ENCODE peak calls at places on chromosomes 6 and 20, in seven cellular contexts. P, G, N, Z, M, O and U are unnamed samples.
A peak's percentile ranks its signal among the peaks of the same experiment; 100 is the strongest.

GRCh38 chr6:111222341-111222740 is 135.0 kb downstream of the SLC16A10 start:
- DNase-seq in O (no peak), M (no peak), N (no peak), G (no peak), Z (no peak), P (no peak), U (no peak)

GRCh38 chr6:119858901-119859300 is 509.3 kb upstream of the MAN1A1 start:
- DNase-seq in N (no peak), P (no peak), O (no peak), G (no peak), M (no peak), Z (no peak), U (no peak)

GRCh38 chr6:25171301-25171700 is 107.9 kb upstream of the CARMIL1 start:
- DNase-seq in M (no peak), P (no peak), N (no peak), G (no peak), Z (no peak), O (no peak), U (no peak)

GRCh38 chr6:136526196-136526930 is 23.9 kb downstream of the MAP7 start:
- DNase-seq in N (peak; percentile 80), O (peak; percentile 27), M (peak; percentile 63), G (peak; percentile 43), P (peak; percentile 76), Z (no peak), U (peak; percentile 81)

GRCh38 chr6:97440590-97441176 is 157.7 kb upstream of the MMS22L start:
- DNase-seq in N (peak; percentile 64), M (no peak), G (no peak), Z (no peak), O (no peak), P (peak; percentile 60), U (no peak)

GRCh38 chr6:47478233-47479155 is 905 bp downstream of the CD2AP start:
- DNase-seq in Z (no peak), M (peak; percentile 34), O (no peak), N (no peak), P (no peak), G (no peak), U (peak; percentile 68)

GRCh38 chr6:137808836-137809315 is 58.2 kb upstream of the TNFAIP3 start:
- DNase-seq in M (no peak), Z (no peak), G (no peak), N (no peak), P (no peak), O (no peak), U (no peak)

GRCh38 chr6:108106261-108106660 is 31.7 kb upstream of the OSTM1 start:
- DNase-seq in Z (no peak), P (no peak), M (no peak), O (no peak), N (no peak), G (no peak), U (no peak)

GRCh38 chr6:101296184-101296583 is 97.3 kb upstream of the GRIK2 start:
- DNase-seq in P (peak; percentile 41), N (no peak), O (no peak), G (no peak), M (no peak), Z (no peak), U (no peak)

GRCh38 chr6:38722727-38723334 is 7.7 kb downstream of the DNAH8 start:
- DNase-seq in Z (no peak), G (no peak), N (no peak), O (no peak), P (no peak), M (no peak), U (no peak)

GRCh38 chr6:156379392-156379910 is 397.7 kb upstream of the ARID1B start:
- DNase-seq in P (no peak), O (no peak), M (no peak), N (no peak), G (no peak), Z (no peak), U (no peak)

GRCh38 chr20:32560989-32561830 is 23.9 kb downstream of the NOL4L start:
- DNase-seq in O (no peak), G (no peak), N (no peak), M (no peak), P (no peak), Z (no peak), U (no peak)

GRCh38 chr6:123742626-123743025 is 61.0 kb upstream of the NKAIN2 start:
- DNase-seq in M (no peak), O (no peak), Z (no peak), P (no peak), N (no peak), G (no peak), U (no peak)

GRCh38 chr6:90297124-90297865 is 652 bp upstream of the BACH2 start:
- DNase-seq in N (no peak), Z (no peak), P (peak; percentile 20), G (no peak), M (no peak), O (no peak), U (no peak)

GRCh38 chr20:64077541-64077875 is 1.8 kb downstream of the RGS19 start:
- DNase-seq in G (no peak), N (no peak), M (no peak), O (no peak), P (no peak), Z (no peak), U (no peak)

GRCh38 chr6:144439016-144439415 is 153.9 kb downstream of the UTRN start:
- DNase-seq in Z (no peak), G (no peak), M (no peak), P (no peak), O (no peak), N (no peak), U (no peak)

GRCh38 chr6:73285674-73286283 is 22.8 kb upstream of the KHDC1 start:
- DNase-seq in M (no peak), G (no peak), Z (no peak), O (no peak), N (peak; percentile 44), P (peak; percentile 47), U (no peak)

GRCh38 chr6:88358846-88359245 is 192.7 kb upstream of the CNR1 start:
- DNase-seq in Z (no peak), M (no peak), N (no peak), P (no peak), O (no peak), G (no peak), U (no peak)

GRCh38 chr6:41785689-41786450 is 1.6 kb upstream of the TOMM6 start:
- DNase-seq in O (no peak), Z (no peak), M (no peak), N (peak; percentile 20), G (peak; percentile 42), P (no peak), U (no peak)

GRCh38 chr6:44339301-44339700 is 3.1 kb upstream of the SPATS1 start:
- DNase-seq in O (no peak), M (no peak), Z (no peak), P (no peak), G (no peak), N (no peak), U (no peak)

GRCh38 chr6:99603421-99604160 is 3.0 kb upstream of the PRDM13 start:
- DNase-seq in P (peak; percentile 65), O (no peak), G (peak; percentile 23), N (no peak), M (no peak), Z (no peak), U (no peak)

GRCh38 chr6:38058022-38058421 is 238.5 kb downstream of the ZFAND3 start:
- DNase-seq in G (no peak), O (no peak), N (no peak), M (no peak), P (no peak), Z (no peak), U (no peak)

GRCh38 chr6:143967861-143968498 is 40.1 kb downstream of the PLAGL1 start:
- DNase-seq in P (no peak), Z (no peak), M (no peak), G (no peak), O (no peak), N (no peak), U (peak; percentile 8)

GRCh38 chr20:57619053-57619831 is 984 bp downstream of the ZBP1 start:
- DNase-seq in P (no peak), N (no peak), O (no peak), M (peak; percentile 27), G (no peak), Z (peak; percentile 90), U (peak; percentile 85)

GRCh38 chr6:16179970-16180431 is 51.1 kb downstream of the MYLIP start:
- DNase-seq in N (no peak), O (no peak), P (no peak), Z (no peak), M (peak; percentile 77), G (no peak), U (peak; percentile 67)

GRCh38 chr6:43698584-43699349 is 11.2 kb upstream of the MRPS18A start:
- DNase-seq in N (no peak), Z (no peak), P (no peak), M (no peak), O (no peak), G (peak; percentile 67), U (no peak)

GRCh38 chr20:3378138-3378537 is 29.3 kb downstream of the DNAAF9 start:
- DNase-seq in P (no peak), M (peak; percentile 38), O (no peak), G (no peak), N (no peak), Z (no peak), U (no peak)

GRCh38 chr20:775679-776135 is 7.4 kb upstream of the SLC52A3 start:
- DNase-seq in M (no peak), G (no peak), P (no peak), Z (no peak), N (no peak), O (no peak), U (no peak)

GRCh38 chr6:150607044-150607650 is 7.5 kb downstream of the PLEKHG1 start:
- DNase-seq in Z (no peak), O (no peak), G (no peak), P (no peak), M (no peak), N (no peak), U (no peak)